ENCODE peak calls at places on chromosomes 7 and 10, in five cellular contexts. One of them, this sample, is unnamed.

GRCh38 chr7:72925546-72926120 is 738 bp downstream of the POM121 start:
- DNase-seq in PC-9: peak
- DNase-seq in HL-60: no peak
- DNase-seq in AG04450: no peak
- DNase-seq in fibroblast of mammary gland: peak
- DNase-seq in this sample: peak

GRCh38 chr10:97267671-97268070 is 24.8 kb downstream of the ARHGAP19 start:
- DNase-seq in PC-9: no peak
- DNase-seq in HL-60: no peak
- DNase-seq in AG04450: no peak
- DNase-seq in fibroblast of mammary gland: no peak
- DNase-seq in this sample: peak

GRCh38 chr10:13231190-13231589 is 3.0 kb downstream of the UCMA start:
- DNase-seq in PC-9: no peak
- DNase-seq in HL-60: no peak
- DNase-seq in AG04450: no peak
- DNase-seq in fibroblast of mammary gland: no peak
- DNase-seq in this sample: no peak

GRCh38 chr10:43203491-43204393 is 63.1 kb downstream of the RASGEF1A start:
- DNase-seq in PC-9: peak
- DNase-seq in HL-60: no peak
- DNase-seq in AG04450: no peak
- DNase-seq in fibroblast of mammary gland: no peak
- DNase-seq in this sample: peak

GRCh38 chr7:46939089-46939488 is 642.8 kb downstream of the TNS3 start:
- DNase-seq in PC-9: no peak
- DNase-seq in HL-60: no peak
- DNase-seq in AG04450: no peak
- DNase-seq in fibroblast of mammary gland: no peak
- DNase-seq in this sample: no peak

GRCh38 chr10:10418397-10418796 is 599.3 kb upstream of the CELF2 start:
- DNase-seq in PC-9: no peak
- DNase-seq in HL-60: no peak
- DNase-seq in AG04450: no peak
- DNase-seq in fibroblast of mammary gland: no peak
- DNase-seq in this sample: no peak

GRCh38 chr7:149741629-149742028 is 31.8 kb downstream of the ZNF467 start:
- DNase-seq in PC-9: no peak
- DNase-seq in HL-60: no peak
- DNase-seq in AG04450: no peak
- DNase-seq in fibroblast of mammary gland: no peak
- DNase-seq in this sample: no peak

GRCh38 chr10:70891636-70892035 is 3.3 kb upstream of the PCBD1 start:
- DNase-seq in PC-9: no peak
- DNase-seq in HL-60: no peak
- DNase-seq in AG04450: no peak
- DNase-seq in fibroblast of mammary gland: no peak
- DNase-seq in this sample: peak

GRCh38 chr7:158651968-158652555 is 52.5 kb downstream of the NCAPG2 start:
- DNase-seq in PC-9: no peak
- DNase-seq in HL-60: no peak
- DNase-seq in AG04450: no peak
- DNase-seq in fibroblast of mammary gland: peak
- DNase-seq in this sample: peak

GRCh38 chr7:17448479-17449423 is 150.3 kb downstream of the AHR start:
- DNase-seq in PC-9: peak
- DNase-seq in HL-60: no peak
- DNase-seq in AG04450: peak
- DNase-seq in fibroblast of mammary gland: no peak
- DNase-seq in this sample: no peak

GRCh38 chr7:149720372-149721083 is 52.9 kb downstream of the ZNF467 start:
- DNase-seq in PC-9: no peak
- DNase-seq in HL-60: no peak
- DNase-seq in AG04450: no peak
- DNase-seq in fibroblast of mammary gland: peak
- DNase-seq in this sample: no peak

GRCh38 chr10:31304261-31304970 is 14.6 kb upstream of the ZEB1 start:
- DNase-seq in PC-9: no peak
- DNase-seq in HL-60: no peak
- DNase-seq in AG04450: no peak
- DNase-seq in fibroblast of mammary gland: peak
- DNase-seq in this sample: peak

GRCh38 chr7:95229301-95229700 is 95.0 kb downstream of the PON1 start:
- DNase-seq in PC-9: no peak
- DNase-seq in HL-60: no peak
- DNase-seq in AG04450: no peak
- DNase-seq in fibroblast of mammary gland: peak
- DNase-seq in this sample: no peak

GRCh38 chr10:8800426-8800825 is 745.9 kb downstream of the GATA3 start:
- DNase-seq in PC-9: no peak
- DNase-seq in HL-60: no peak
- DNase-seq in AG04450: no peak
- DNase-seq in fibroblast of mammary gland: no peak
- DNase-seq in this sample: no peak

GRCh38 chr7:151248191-151249033 is at the start of gene SMARCD3:
- DNase-seq in PC-9: no peak
- DNase-seq in HL-60: no peak
- DNase-seq in AG04450: no peak
- DNase-seq in fibroblast of mammary gland: peak
- DNase-seq in this sample: peak

GRCh38 chr10:110746254-110746826 is 102.2 kb downstream of the RBM20 start:
- DNase-seq in PC-9: peak
- DNase-seq in HL-60: peak
- DNase-seq in AG04450: peak
- DNase-seq in fibroblast of mammary gland: peak
- DNase-seq in this sample: peak

GRCh38 chr7:45120-46090 is 147.0 kb upstream of the FAM20C start:
- DNase-seq in PC-9: no peak
- DNase-seq in HL-60: no peak
- DNase-seq in AG04450: no peak
- DNase-seq in fibroblast of mammary gland: no peak
- DNase-seq in this sample: no peak

GRCh38 chr10:70906031-70906804 is 17.9 kb upstream of the PCBD1 start:
- DNase-seq in PC-9: no peak
- DNase-seq in HL-60: no peak
- DNase-seq in AG04450: no peak
- DNase-seq in fibroblast of mammary gland: no peak
- DNase-seq in this sample: no peak

GRCh38 chr7:957418-958220 is 3.1 kb upstream of the ADAP1 start:
- DNase-seq in PC-9: no peak
- DNase-seq in HL-60: peak
- DNase-seq in AG04450: no peak
- DNase-seq in fibroblast of mammary gland: no peak
- DNase-seq in this sample: no peak

GRCh38 chr7:31443457-31443856 is 70.4 kb upstream of the ITPRID1 start:
- DNase-seq in PC-9: peak
- DNase-seq in HL-60: peak
- DNase-seq in AG04450: no peak
- DNase-seq in fibroblast of mammary gland: peak
- DNase-seq in this sample: peak

GRCh38 chr7:155665957-155666287 is 21.5 kb downstream of the RBM33 start:
- DNase-seq in PC-9: no peak
- DNase-seq in HL-60: no peak
- DNase-seq in AG04450: peak
- DNase-seq in fibroblast of mammary gland: peak
- DNase-seq in this sample: peak

GRCh38 chr7:32957326-32958045 is at the start of gene FKBP9:
- DNase-seq in PC-9: peak
- DNase-seq in HL-60: no peak
- DNase-seq in AG04450: no peak
- DNase-seq in fibroblast of mammary gland: peak
- DNase-seq in this sample: peak

GRCh38 chr10:79610601-79611191 is at the start of gene SFTPA1:
- DNase-seq in PC-9: no peak
- DNase-seq in HL-60: no peak
- DNase-seq in AG04450: no peak
- DNase-seq in fibroblast of mammary gland: no peak
- DNase-seq in this sample: no peak

GRCh38 chr10:72736176-72736795 is 44.3 kb downstream of the MCU start:
- DNase-seq in PC-9: peak
- DNase-seq in HL-60: no peak
- DNase-seq in AG04450: no peak
- DNase-seq in fibroblast of mammary gland: peak
- DNase-seq in this sample: peak

GRCh38 chr7:128278366-128278765 is 37.3 kb downstream of the LEP start:
- DNase-seq in PC-9: no peak
- DNase-seq in HL-60: no peak
- DNase-seq in AG04450: no peak
- DNase-seq in fibroblast of mammary gland: no peak
- DNase-seq in this sample: no peak
- TF ChIP-seq CTCF in PC-9: no peak
- TF ChIP-seq CTCF in HL-60: no peak
- TF ChIP-seq CTCF in AG04450: no peak
- TF ChIP-seq CTCF in fibroblast of mammary gland: no peak
- TF ChIP-seq CTCF in this sample: no peak

GRCh38 chr10:3687510-3688081 is 97.4 kb downstream of the KLF6 start:
- DNase-seq in PC-9: no peak
- DNase-seq in HL-60: no peak
- DNase-seq in AG04450: no peak
- DNase-seq in fibroblast of mammary gland: no peak
- DNase-seq in this sample: no peak

GRCh38 chr10:3689871-3690510 is 95.0 kb downstream of the KLF6 start:
- DNase-seq in PC-9: peak
- DNase-seq in HL-60: no peak
- DNase-seq in AG04450: no peak
- DNase-seq in fibroblast of mammary gland: no peak
- DNase-seq in this sample: no peak

GRCh38 chr10:3691482-3691881 is 93.5 kb downstream of the KLF6 start:
- DNase-seq in PC-9: no peak
- DNase-seq in HL-60: no peak
- DNase-seq in AG04450: no peak
- DNase-seq in fibroblast of mammary gland: no peak
- DNase-seq in this sample: no peak

GRCh38 chr10:3693031-3693714 is 91.8 kb downstream of the KLF6 start:
- DNase-seq in PC-9: no peak
- DNase-seq in HL-60: no peak
- DNase-seq in AG04450: no peak
- DNase-seq in fibroblast of mammary gland: no peak
- DNase-seq in this sample: no peak

GRCh38 chr10:3692331-3692860 is 92.6 kb downstream of the KLF6 start:
- DNase-seq in PC-9: no peak
- DNase-seq in HL-60: no peak
- DNase-seq in AG04450: no peak
- DNase-seq in fibroblast of mammary gland: no peak
- DNase-seq in this sample: peak
- H3K4me3 ChIP-seq in PC-9: no peak
- H3K4me3 ChIP-seq in HL-60: no peak
- H3K4me3 ChIP-seq in AG04450: no peak
- H3K4me3 ChIP-seq in fibroblast of mammary gland: no peak
- H3K4me3 ChIP-seq in this sample: no peak

DNA sequence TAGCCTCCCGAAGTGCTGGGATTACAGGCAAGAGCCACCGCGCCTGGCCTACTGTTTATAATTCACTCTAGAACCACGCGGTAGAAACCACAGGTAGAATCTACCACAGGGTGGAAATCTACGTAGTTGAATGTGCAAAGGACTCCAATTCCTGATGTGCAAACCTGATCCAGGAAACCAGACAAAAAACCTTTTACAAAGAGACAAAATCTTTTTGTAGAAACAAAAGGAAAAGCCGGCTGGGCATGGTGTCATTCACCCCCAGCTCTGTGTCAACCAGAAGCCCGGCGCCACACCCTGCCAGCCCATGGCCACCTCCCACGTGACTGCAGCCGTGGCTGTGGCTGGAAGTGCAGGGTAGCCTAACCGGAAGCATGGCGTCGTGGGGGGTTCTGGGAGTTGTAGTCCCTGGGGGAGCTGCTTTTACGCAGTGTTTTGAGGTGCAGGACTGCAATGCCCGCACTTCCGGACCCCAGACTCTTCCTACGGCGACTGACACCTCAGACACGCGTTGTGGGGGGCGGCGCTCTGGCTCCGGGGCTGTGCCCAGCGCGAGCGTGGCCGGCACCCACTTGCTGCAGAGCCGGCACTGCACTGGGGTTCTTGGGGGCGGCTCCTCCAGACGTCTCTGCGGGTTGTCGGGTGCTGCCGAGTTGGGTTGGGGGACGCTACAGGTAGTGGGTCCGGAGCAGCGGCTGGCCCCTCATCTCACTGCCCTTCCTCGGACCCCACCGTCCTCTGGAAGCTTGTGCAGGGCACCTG is 41.5 kb upstream of the RNF216 start:
- DNase-seq in PC-9: peak
- DNase-seq in HL-60: peak
- DNase-seq in AG04450: peak
- DNase-seq in fibroblast of mammary gland: peak
- DNase-seq in this sample: peak
- TF ChIP-seq CTCF in PC-9: no peak
- TF ChIP-seq CTCF in HL-60: no peak
- TF ChIP-seq CTCF in AG04450: peak
- TF ChIP-seq CTCF in fibroblast of mammary gland: peak
- TF ChIP-seq CTCF in this sample: no peak

DNA sequence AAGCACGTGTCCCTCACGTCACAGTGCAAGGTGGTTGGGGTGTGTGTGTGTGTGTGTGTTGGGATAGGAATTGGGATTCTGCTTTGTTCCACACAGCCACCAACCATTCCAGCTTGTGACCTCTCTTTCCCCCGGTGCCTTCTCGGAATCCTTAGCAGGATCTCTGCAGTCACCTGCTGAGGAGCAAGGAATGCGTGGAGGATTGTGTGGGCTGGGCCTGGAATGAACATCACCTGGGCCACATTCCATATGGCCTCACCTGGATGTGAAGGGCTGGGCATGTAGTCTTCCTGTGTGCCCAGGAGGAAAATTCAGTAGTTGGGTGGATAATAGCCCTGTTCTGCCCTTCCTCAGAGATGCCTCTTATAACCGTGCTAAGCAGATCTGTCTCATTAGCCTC is 113.8 kb downstream of the CHN2 start:
- DNase-seq in PC-9: no peak
- DNase-seq in HL-60: no peak
- DNase-seq in AG04450: no peak
- DNase-seq in fibroblast of mammary gland: no peak
- DNase-seq in this sample: no peak
- H3K4me3 ChIP-seq in PC-9: no peak
- H3K4me3 ChIP-seq in HL-60: no peak
- H3K4me3 ChIP-seq in AG04450: no peak
- H3K4me3 ChIP-seq in fibroblast of mammary gland: no peak
- H3K4me3 ChIP-seq in this sample: no peak

GRCh38 chr7:36311539-36311938 is 78.1 kb upstream of the ANLN start:
- DNase-seq in PC-9: no peak
- DNase-seq in HL-60: no peak
- DNase-seq in AG04450: no peak
- DNase-seq in fibroblast of mammary gland: no peak
- DNase-seq in this sample: no peak

GRCh38 chr7:36313607-36314006 is 76.1 kb upstream of the ANLN start:
- DNase-seq in PC-9: no peak
- DNase-seq in HL-60: no peak
- DNase-seq in AG04450: no peak
- DNase-seq in fibroblast of mammary gland: no peak
- DNase-seq in this sample: no peak

GRCh38 chr7:36312064-36312914 is 77.4 kb upstream of the ANLN start:
- DNase-seq in PC-9: no peak
- DNase-seq in HL-60: no peak
- DNase-seq in AG04450: no peak
- DNase-seq in fibroblast of mammary gland: no peak
- DNase-seq in this sample: no peak

GRCh38 chr7:36314491-36314890 is 75.2 kb upstream of the ANLN start:
- DNase-seq in PC-9: no peak
- DNase-seq in HL-60: no peak
- DNase-seq in AG04450: no peak
- DNase-seq in fibroblast of mammary gland: no peak
- DNase-seq in this sample: no peak

GRCh38 chr7:36312915-36313334 is 76.7 kb upstream of the ANLN start:
- DNase-seq in PC-9: no peak
- DNase-seq in HL-60: no peak
- DNase-seq in AG04450: no peak
- DNase-seq in fibroblast of mammary gland: no peak
- DNase-seq in this sample: no peak
- TF ChIP-seq CTCF in PC-9: peak
- TF ChIP-seq CTCF in HL-60: no peak
- TF ChIP-seq CTCF in AG04450: no peak
- TF ChIP-seq CTCF in fibroblast of mammary gland: no peak
- TF ChIP-seq CTCF in this sample: no peak